ENCODE peak calls at places on chromosomes 1 and 21, in four cellular contexts. One of them, this sample, is unnamed.

GRCh38 chr1:1285618-1286311 is 5.5 kb downstream of the SCNN1D start:
- DNase-seq in osteocyte: no peak
- DNase-seq in HT1080: no peak
- DNase-seq in GM23248: no peak
- DNase-seq in this sample: no peak

GRCh38 chr21:38619865-38620513 is 121.7 kb upstream of the ERG start:
- DNase-seq in osteocyte: peak; percentile 10
- DNase-seq in HT1080: no peak
- DNase-seq in GM23248: peak; percentile 96
- DNase-seq in this sample: no peak

GRCh38 chr1:83961571-83962295 is 37.2 kb downstream of the TTLL7 start:
- DNase-seq in osteocyte: no peak
- DNase-seq in HT1080: no peak
- DNase-seq in GM23248: no peak
- DNase-seq in this sample: no peak

GRCh38 chr1:234962340-234962989 is 166.2 kb downstream of the TOMM20 start:
- DNase-seq in osteocyte: peak; percentile 88
- DNase-seq in HT1080: peak; percentile 95
- DNase-seq in GM23248: peak; percentile 99
- DNase-seq in this sample: peak; percentile 99

GRCh38 chr1:228270032-228270431 is 62.2 kb downstream of the OBSCN start:
- DNase-seq in osteocyte: no peak
- DNase-seq in HT1080: peak; percentile 30
- DNase-seq in GM23248: peak; percentile 75
- DNase-seq in this sample: no peak

GRCh38 chr1:6461237-6461530 is 4.8 kb downstream of the TNFRSF25 start:
- DNase-seq in osteocyte: no peak
- DNase-seq in HT1080: no peak
- DNase-seq in GM23248: peak; percentile 22
- DNase-seq in this sample: no peak

GRCh38 chr1:56495538-56495937 is 83.8 kb downstream of the PLPP3 start:
- DNase-seq in osteocyte: no peak
- DNase-seq in HT1080: no peak
- DNase-seq in GM23248: no peak
- DNase-seq in this sample: no peak

GRCh38 chr1:52631759-52632331 is 1.1 kb upstream of the SHISAL2A start:
- DNase-seq in osteocyte: no peak
- DNase-seq in HT1080: no peak
- DNase-seq in GM23248: no peak
- DNase-seq in this sample: no peak

GRCh38 chr1:220876511-220877347 is 2.5 kb upstream of the HLX start:
- DNase-seq in osteocyte: no peak
- DNase-seq in HT1080: no peak
- DNase-seq in GM23248: no peak
- DNase-seq in this sample: no peak

GRCh38 chr21:35257413-35257812 is 208.3 kb upstream of the RUNX1 start:
- DNase-seq in osteocyte: no peak
- DNase-seq in HT1080: peak; percentile 87
- DNase-seq in GM23248: peak; percentile 89
- DNase-seq in this sample: peak; percentile 96

GRCh38 chr1:30824736-30825429 is 67.3 kb upstream of the LAPTM5 start:
- DNase-seq in osteocyte: no peak
- DNase-seq in HT1080: no peak
- DNase-seq in GM23248: no peak
- DNase-seq in this sample: no peak

GRCh38 chr1:241396747-241397691 is 40.0 kb upstream of the RGS7 start:
- DNase-seq in osteocyte: no peak
- DNase-seq in HT1080: peak; percentile 31
- DNase-seq in GM23248: no peak
- DNase-seq in this sample: no peak

GRCh38 chr1:115531806-115532359 is 109.9 kb upstream of the VANGL1 start:
- DNase-seq in osteocyte: no peak
- DNase-seq in HT1080: no peak
- DNase-seq in GM23248: no peak
- DNase-seq in this sample: no peak

GRCh38 chr1:112337028-112337531 is 58.9 kb upstream of the CTTNBP2NL start:
- DNase-seq in osteocyte: no peak
- DNase-seq in HT1080: peak; percentile 42
- DNase-seq in GM23248: peak; percentile 79
- DNase-seq in this sample: peak; percentile 28

GRCh38 chr1:8422439-8423133 is 104.7 kb downstream of the SLC45A1 start:
- DNase-seq in osteocyte: no peak
- DNase-seq in HT1080: peak; percentile 22
- DNase-seq in GM23248: peak; percentile 63
- DNase-seq in this sample: no peak

GRCh38 chr1:198933506-198933905 is 294.7 kb downstream of the PTPRC start:
- DNase-seq in osteocyte: no peak
- DNase-seq in HT1080: no peak
- DNase-seq in GM23248: no peak
- DNase-seq in this sample: no peak

GRCh38 chr1:20411196-20411980 is 74.6 kb downstream of the CAMK2N1 start:
- DNase-seq in osteocyte: no peak
- DNase-seq in HT1080: peak; percentile 97
- DNase-seq in GM23248: peak; percentile 96
- DNase-seq in this sample: no peak

GRCh38 chr21:42381347-42381984 is 14.4 kb downstream of the TMPRSS3 start:
- DNase-seq in osteocyte: no peak
- DNase-seq in HT1080: no peak
- DNase-seq in GM23248: peak; percentile 54
- DNase-seq in this sample: peak; percentile 59

GRCh38 chr21:28074676-28075075 is 918.0 kb downstream of the LTN1 start:
- DNase-seq in osteocyte: no peak
- DNase-seq in HT1080: no peak
- DNase-seq in GM23248: no peak
- DNase-seq in this sample: no peak

GRCh38 chr1:18816808-18817207 is 42.7 kb downstream of the TAS1R2 start:
- DNase-seq in osteocyte: no peak
- DNase-seq in HT1080: no peak
- DNase-seq in GM23248: no peak
- DNase-seq in this sample: no peak

GRCh38 chr1:57591854-57592253 is 168.0 kb upstream of the DAB1 start:
- DNase-seq in osteocyte: no peak
- DNase-seq in HT1080: no peak
- DNase-seq in GM23248: no peak
- DNase-seq in this sample: no peak

GRCh38 chr1:225519166-225519863 is 91.5 kb upstream of the LBR start:
- DNase-seq in osteocyte: no peak
- DNase-seq in HT1080: no peak
- DNase-seq in GM23248: no peak
- DNase-seq in this sample: no peak

GRCh38 chr1:156160744-156161181 is 7.4 kb downstream of the SEMA4A start:
- DNase-seq in osteocyte: no peak
- DNase-seq in HT1080: no peak
- DNase-seq in GM23248: peak; percentile 79
- DNase-seq in this sample: no peak

GRCh38 chr1:1000357-1001056 is 610 bp upstream of the HES4 start:
- DNase-seq in osteocyte: peak; percentile 96
- DNase-seq in HT1080: peak; percentile 67
- DNase-seq in GM23248: peak; percentile 84
- DNase-seq in this sample: peak; percentile 93

GRCh38 chr21:42563261-42564045 is 49.8 kb downstream of the SLC37A1 start:
- DNase-seq in osteocyte: no peak
- DNase-seq in HT1080: no peak
- DNase-seq in GM23248: no peak
- DNase-seq in this sample: no peak

GRCh38 chr1:119768778-119769177 is at the start of gene HMGCS2:
- DNase-seq in osteocyte: no peak
- DNase-seq in HT1080: no peak
- DNase-seq in GM23248: no peak
- DNase-seq in this sample: no peak

GRCh38 chr1:209853677-209854076 is 25.9 kb downstream of the UTP25 start:
- DNase-seq in osteocyte: no peak
- DNase-seq in HT1080: no peak
- DNase-seq in GM23248: no peak
- DNase-seq in this sample: no peak

GRCh38 chr1:16017461-16018303 is at the start of gene HSPB7:
- DNase-seq in osteocyte: no peak
- DNase-seq in HT1080: no peak
- DNase-seq in GM23248: peak; percentile 93
- DNase-seq in this sample: no peak

GRCh38 chr1:206495493-206496046 is 11.8 kb upstream of the RASSF5 start:
- DNase-seq in osteocyte: no peak
- DNase-seq in HT1080: no peak
- DNase-seq in GM23248: no peak
- DNase-seq in this sample: no peak

GRCh38 chr1:62100442-62100841 is 94.2 kb upstream of the L1TD1 start:
- DNase-seq in osteocyte: no peak
- DNase-seq in HT1080: no peak
- DNase-seq in GM23248: no peak
- DNase-seq in this sample: no peak

GRCh38 chr21:42222821-42223390 is 4.0 kb downstream of the ABCG1 start:
- DNase-seq in osteocyte: no peak
- DNase-seq in HT1080: no peak
- DNase-seq in GM23248: no peak
- DNase-seq in this sample: no peak

GRCh38 chr1:24415910-24416665 is 486 bp downstream of the NIPAL3 start:
- DNase-seq in osteocyte: no peak
- DNase-seq in HT1080: peak; percentile 17
- DNase-seq in GM23248: peak; percentile 60
- DNase-seq in this sample: no peak